ENCODE peak calls at places on chromosomes 5 and 9, in seven cellular contexts. J is cardiac muscle cell, H is transverse colon, B is hepatocyte, M is A549, C is OCI-LY7, Q is kidney. E is an unnamed sample. For H3K4me1, the result is how much of the 10 kb centered on the place peaks cover.

GRCh38 chr5:168365581-168366081 is 74.2 kb downstream of the WWC1 start:
- DNase-seq in J (peak), H (peak), B (peak), M (peak), C (no peak), Q (peak), E (no peak)

GRCh38 chr9:21862871-21863270 is 60.4 kb downstream of the MTAP start:
- DNase-seq in J (no peak), H (no peak), B (no peak), M (no peak), C (no peak), Q (no peak), E (no peak)

GRCh38 chr9:90890146-90890545 is 88.5 kb downstream of the SYK start:
- DNase-seq in J (peak), H (no peak), B (no peak), M (no peak), C (no peak), Q (no peak), E (peak)

GRCh38 chr5:169289520-169289919 is 11.4 kb downstream of the SLIT3 start:
- DNase-seq in J (peak), H (no peak), B (no peak), M (no peak), C (no peak), Q (no peak), E (no peak)

GRCh38 chr9:133664651-133665050 is 28.5 kb downstream of the DBH start:
- DNase-seq in J (peak), H (no peak), B (no peak), M (no peak), C (no peak), Q (no peak), E (no peak)

GRCh38 chr9:136133191-136133958 is 14.7 kb upstream of the TMEM250 start:
- DNase-seq in J (peak), H (no peak), B (peak), M (no peak), C (no peak), Q (no peak), E (peak)

GRCh38 chr9:96136992-96137665 is 164.8 kb downstream of the HSD17B3 start:
- DNase-seq in J (no peak), H (peak), B (peak), M (no peak), C (peak), Q (peak), E (no peak)

GRCh38 chr9:134769084-134769455 is 111.5 kb upstream of the FCN2 start:
- DNase-seq in J (no peak), H (no peak), B (no peak), M (no peak), C (no peak), Q (no peak), E (no peak)

GRCh38 chr5:181120311-181120710 is 10.7 kb downstream of the OR2V1 start:
- DNase-seq in J (no peak), H (no peak), B (no peak), M (no peak), C (no peak), Q (no peak), E (no peak)

GRCh38 chr5:38802125-38802524 is 43.7 kb upstream of the OSMR start:
- DNase-seq in J (no peak), H (no peak), B (no peak), M (no peak), C (no peak), Q (no peak), E (no peak)

GRCh38 chr9:98943682-98944129 is at the start of gene COL15A1:
- DNase-seq in J (peak), H (no peak), B (peak), M (peak), C (no peak), Q (no peak), E (no peak)

GRCh38 chr5:71731015-71731414 is 11.9 kb downstream of the CARTPT start:
- DNase-seq in J (no peak), H (no peak), B (no peak), M (no peak), C (no peak), Q (no peak), E (no peak)

GRCh38 chr9:136686794-136687711 is at the start of gene AGPAT2:
- DNase-seq in J (peak), H (peak), B (peak), M (peak), C (peak), Q (peak), E (peak)

GRCh38 chr5:89343666-89344065 is 460.7 kb upstream of the MEF2C start:
- DNase-seq in J (no peak), H (peak), B (no peak), M (no peak), C (no peak), Q (no peak), E (no peak)

GRCh38 chr9:89686134-89686533 is 81.3 kb downstream of the GADD45G start:
- DNase-seq in J (no peak), H (no peak), B (peak), M (no peak), C (no peak), Q (no peak), E (no peak)

GRCh38 chr5:90878549-90879196 is 320.1 kb downstream of the ADGRV1 start:
- DNase-seq in J (no peak), H (no peak), B (peak), M (no peak), C (no peak), Q (no peak), E (no peak)

GRCh38 chr9:87792831-87793288 is 66.9 kb downstream of the CTSL start:
- DNase-seq in J (no peak), H (peak), B (peak), M (peak), C (peak), Q (peak), E (no peak)

GRCh38 chr9:100160021-100160420 is 61.0 kb downstream of the INVS start:
- DNase-seq in J (no peak), H (no peak), B (no peak), M (no peak), C (peak), Q (no peak), E (no peak)

GRCh38 chr5:32030686-32031478 is 143.2 kb downstream of the GOLPH3 start:
- DNase-seq in J (no peak), H (no peak), B (no peak), M (no peak), C (no peak), Q (no peak), E (no peak)
- H3K4me1 ChIP-seq in J (under half), H (under half), B (under half), M (under half), C (under half), Q (under half), E (under half)

GRCh38 chr9:38641985-38642864 is 21.8 kb upstream of the ANKRD18A start:
- DNase-seq in J (peak), H (peak), B (peak), M (peak), C (no peak), Q (no peak), E (peak)
- TF ChIP-seq CTCF in J (peak), H (peak), B (peak), M (peak), C (peak), Q (peak), E (peak)

GRCh38 chr5:150167163-150167798 is 703 bp downstream of the CDX1 start:
- DNase-seq in J (no peak), H (no peak), B (no peak), M (no peak), C (no peak), Q (no peak), E (no peak)
- H3K4me1 ChIP-seq in J (under half), H (under half), B (under half), M (under half), C (under half), Q (under half), E (under half)

GRCh38 chr5:132812123-132812948 is 766 bp upstream of the SOWAHA start:
- DNase-seq in J (no peak), H (no peak), B (no peak), M (no peak), C (no peak), Q (no peak), E (no peak)
- TF ChIP-seq CTCF in J (no peak), H (no peak), B (no peak), M (no peak), C (no peak), Q (no peak), E (no peak)

DNA sequence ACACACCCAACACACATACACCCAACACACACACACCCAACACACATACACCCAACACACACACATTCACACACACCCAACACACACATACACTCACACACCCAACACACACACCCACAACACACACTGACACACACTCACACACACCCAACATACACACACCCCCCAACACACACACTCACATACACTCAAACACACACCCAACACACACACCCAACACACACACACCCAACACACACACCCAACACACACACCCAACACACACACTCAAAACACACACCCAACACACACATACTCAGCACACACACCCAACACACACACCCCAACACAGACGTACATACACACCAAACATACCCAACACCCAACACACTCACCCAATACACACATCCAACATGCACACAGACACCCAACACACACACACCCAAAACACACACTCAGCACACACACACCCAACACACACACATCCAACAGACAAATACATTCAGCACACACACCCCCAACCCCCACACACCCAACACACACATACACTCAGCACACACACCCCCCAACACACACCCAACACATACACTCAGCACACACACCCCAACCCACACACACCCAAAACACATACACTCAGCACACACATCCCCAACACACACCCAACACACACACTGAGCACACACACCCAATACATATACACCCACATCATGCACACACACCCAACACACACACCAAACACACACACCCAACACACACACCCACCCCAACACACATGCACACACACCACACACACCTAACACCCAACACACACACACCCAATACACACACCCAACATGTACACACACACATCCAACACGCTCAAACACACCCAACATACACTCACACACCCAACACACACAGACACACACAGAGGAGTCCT is 479.5 kb upstream of the DAP start:
- DNase-seq in J (no peak), H (no peak), B (no peak), M (no peak), C (no peak), Q (no peak), E (no peak)
- H3K4me1 ChIP-seq in J (under half), H (under half), B (under half), M (under half), C (under half), Q (under half), E (under half)

GRCh38 chr5:60698316-60698715 is 1.6 kb downstream of the DEPDC1B start:
- DNase-seq in J (no peak), H (no peak), B (no peak), M (no peak), C (no peak), Q (no peak), E (no peak)

GRCh38 chr5:60701317-60701988 is 1.5 kb upstream of the DEPDC1B start:
- DNase-seq in J (no peak), H (no peak), B (no peak), M (no peak), C (no peak), Q (no peak), E (no peak)

GRCh38 chr5:60700347-60700815 is 415 bp upstream of the DEPDC1B start:
- DNase-seq in J (no peak), H (peak), B (no peak), M (no peak), C (no peak), Q (no peak), E (peak)

GRCh38 chr5:60703944-60704343 is 4.0 kb upstream of the DEPDC1B start:
- DNase-seq in J (no peak), H (no peak), B (no peak), M (peak), C (no peak), Q (no peak), E (no peak)

DNA sequence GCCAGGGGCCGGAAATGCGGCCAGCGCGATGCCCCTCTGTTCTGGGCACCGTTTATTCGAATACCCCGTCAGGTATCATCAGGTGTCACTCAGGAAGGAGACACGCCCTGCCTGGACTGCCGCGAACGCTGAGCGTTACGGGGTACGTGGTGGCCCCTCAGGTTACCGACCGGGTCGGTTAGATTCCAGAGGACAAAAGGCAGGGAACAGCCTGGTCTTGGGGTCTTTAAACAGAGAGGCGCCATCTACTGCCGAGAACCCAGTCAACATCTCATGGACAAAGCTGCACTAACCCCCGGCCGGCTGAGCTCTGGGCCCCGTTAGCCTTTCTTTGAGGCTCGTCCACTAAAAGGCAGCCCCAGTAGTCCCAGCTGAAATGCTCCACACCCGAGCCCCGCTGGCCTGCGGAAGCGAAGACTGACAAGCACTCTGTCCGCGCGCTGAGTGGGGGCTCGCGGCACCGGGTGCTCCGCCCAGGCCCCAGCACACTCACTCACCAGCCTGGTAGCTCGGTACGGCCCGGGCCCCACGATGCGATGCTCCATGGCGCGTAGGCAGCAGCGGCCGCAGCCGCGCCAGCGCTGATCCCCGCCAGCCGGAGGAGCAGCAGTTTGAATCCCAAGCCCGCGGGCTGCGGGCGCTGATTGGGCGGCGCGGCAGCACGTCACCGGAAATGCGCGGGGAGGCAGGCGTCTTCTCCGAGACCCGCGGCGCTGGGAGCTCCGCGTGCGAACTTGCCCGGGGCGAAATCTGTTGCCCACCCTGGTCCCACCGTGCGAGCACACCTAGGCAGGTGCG is at the start of gene DEPDC1B:
- DNase-seq in J (peak), H (peak), B (peak), M (peak), C (peak), Q (peak), E (peak)
- TF ChIP-seq CTCF in J (peak), H (no peak), B (peak), M (peak), C (peak), Q (no peak), E (peak)

DNA sequence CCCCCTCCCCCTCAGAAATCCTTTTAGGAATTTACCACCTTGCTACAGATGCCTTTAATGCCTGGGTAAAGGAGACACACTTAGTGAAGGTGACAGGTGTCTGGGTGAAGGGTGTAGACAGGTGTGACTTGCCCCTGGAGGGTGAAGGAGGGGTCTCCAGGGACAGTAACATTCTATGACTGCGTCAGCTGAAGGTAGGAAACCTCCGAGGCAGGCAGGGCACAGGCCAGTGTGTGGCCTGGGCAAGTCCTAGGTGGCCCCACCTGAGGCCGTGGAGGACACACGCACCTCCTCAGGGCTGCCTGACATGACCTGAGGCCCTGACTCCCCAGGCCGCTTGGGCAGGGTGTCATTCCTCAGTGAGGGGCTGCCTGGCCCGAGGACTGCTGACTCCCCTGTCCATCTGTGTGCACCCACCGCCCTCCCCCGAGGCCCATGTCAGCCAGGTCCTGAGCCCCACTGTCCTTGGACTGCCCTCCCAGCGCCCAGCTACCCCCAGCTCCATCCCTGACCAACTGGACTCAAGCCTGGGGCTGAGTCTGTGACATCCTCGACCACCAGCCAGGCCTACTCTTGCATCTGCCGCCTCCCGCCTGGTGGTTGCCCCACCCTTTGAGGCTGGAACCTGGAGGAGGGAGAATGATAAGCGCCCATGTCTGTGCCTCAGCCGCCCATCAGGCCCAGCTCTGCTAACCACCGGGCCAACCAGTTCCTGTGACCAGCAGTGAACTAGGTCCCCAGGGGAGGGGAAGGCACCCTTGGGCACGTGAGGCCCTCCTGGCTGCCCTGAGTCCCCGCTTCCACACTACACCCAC is 18.4 kb downstream of the CARD19 start:
- DNase-seq in J (no peak), H (no peak), B (no peak), M (no peak), C (no peak), Q (peak), E (peak)
- H3K4me1 ChIP-seq in J (under half), H (under half), B (under half), M (under half), C (under half), Q (under half), E (under half)